ENCODE peak calls at places on chromosomes 16 and 17, in six cellular contexts. D is putamen, P is COLO829, K is smooth muscle cell of the brain vasculature, F is hippocampal formation, H is astrocyte of the spinal cord. Y is an unnamed sample.
A peak's percentile ranks its signal among the peaks of the same experiment; 100 is the strongest.

GRCh38 chr17:43721537-43722268 is 36.9 kb downstream of the SOST start:
- DNase-seq in P (no peak), D (no peak), H (no peak), F (no peak), K (no peak), Y (no peak)

GRCh38 chr17:63436523-63437110 is 9.5 kb downstream of the CYB561 start:
- DNase-seq in D (no peak), P (no peak), K (no peak), H (no peak), F (no peak), Y (no peak)

GRCh38 chr17:18025596-18026407 is 13.2 kb downstream of the ATPAF2 start:
- DNase-seq in F (no peak), K (no peak), P (peak; percentile 75), D (peak; percentile 27), H (no peak), Y (no peak)

GRCh38 chr17:75908201-75908600 is 3.5 kb upstream of the MRPL38 start:
- DNase-seq in H (no peak), D (no peak), P (no peak), F (no peak), K (no peak), Y (no peak)

GRCh38 chr17:77893144-77894044 is 65.1 kb upstream of the TNRC6C start:
- DNase-seq in K (no peak), H (no peak), F (no peak), D (no peak), P (no peak), Y (no peak)

GRCh38 chr16:49564577-49565224 is 191.1 kb downstream of the C16orf78 start:
- DNase-seq in P (no peak), H (peak; percentile 69), F (no peak), D (no peak), K (peak; percentile 47), Y (no peak)

GRCh38 chr16:45454-45853 is 8.0 kb downstream of the POLR3K start:
- DNase-seq in K (no peak), H (no peak), D (no peak), F (no peak), P (no peak), Y (no peak)

GRCh38 chr17:38562215-38562569 is 43.6 kb downstream of the SRCIN1 start:
- DNase-seq in F (no peak), H (no peak), D (no peak), K (no peak), P (no peak), Y (no peak)

GRCh38 chr17:33972756-33973155 is 282.3 kb upstream of the CCL2 start:
- DNase-seq in F (no peak), D (no peak), K (no peak), P (no peak), H (no peak), Y (no peak)

GRCh38 chr17:2776589-2777241 is 19.5 kb upstream of the RAP1GAP2 start:
- DNase-seq in D (no peak), H (no peak), K (no peak), F (no peak), P (no peak), Y (no peak)

GRCh38 chr16:31274831-31275816 is 15.3 kb downstream of the ITGAM start:
- DNase-seq in P (no peak), K (no peak), D (no peak), H (no peak), F (no peak), Y (no peak)

GRCh38 chr17:15890279-15890892 is 54.5 kb upstream of the ADORA2B start:
- DNase-seq in H (no peak), D (no peak), P (no peak), F (no peak), K (no peak), Y (no peak)

GRCh38 chr17:79897243-79898063 is 58.2 kb upstream of the CBX4 start:
- DNase-seq in K (no peak), H (no peak), F (no peak), D (no peak), P (no peak), Y (no peak)

GRCh38 chr17:67415291-67415690 is 38.2 kb downstream of the PITPNC1 start:
- DNase-seq in D (no peak), K (no peak), F (no peak), H (no peak), P (no peak), Y (no peak)

GRCh38 chr17:43352579-43352978 is 46.2 kb upstream of the ARL4D start:
- DNase-seq in D (no peak), P (no peak), K (no peak), F (no peak), H (no peak), Y (no peak)

GRCh38 chr16:5069854-5070253 is 1.8 kb upstream of the ALG1 start:
- DNase-seq in P (no peak), D (no peak), K (no peak), F (no peak), H (no peak), Y (no peak)

GRCh38 chr17:67401106-67401505 is 24.0 kb downstream of the PITPNC1 start:
- DNase-seq in F (no peak), P (no peak), D (no peak), K (no peak), H (no peak), Y (no peak)

GRCh38 chr17:64781810-64782555 is 119.9 kb upstream of the SMURF2 start:
- DNase-seq in K (no peak), F (no peak), H (no peak), P (no peak), D (no peak), Y (no peak)

GRCh38 chr17:4420692-4421131 is 13.0 kb upstream of the SPNS3 start:
- DNase-seq in D (peak; percentile 66), K (peak; percentile 45), P (peak; percentile 75), H (peak; percentile 62), F (peak; percentile 42), Y (peak; percentile 63)

GRCh38 chr16:13108126-13108525 is 206.7 kb downstream of the SHISA9 start:
- DNase-seq in D (no peak), P (no peak), F (no peak), H (no peak), K (no peak), Y (no peak)

GRCh38 chr17:39606434-39607056 is 1.2 kb downstream of the NEUROD2 start:
- DNase-seq in D (no peak), H (no peak), K (no peak), F (no peak), P (no peak), Y (no peak)

GRCh38 chr16:67967956-67968439 is 439 bp downstream of the SLC12A4 start:
- DNase-seq in F (no peak), D (no peak), K (no peak), P (no peak), H (no peak), Y (no peak)

GRCh38 chr17:2423271-2423670 is 22.4 kb upstream of the MNT start:
- DNase-seq in K (no peak), P (no peak), F (no peak), D (no peak), H (no peak), Y (no peak)

GRCh38 chr16:2981177-2981898 is 1.1 kb upstream of the PKMYT1 start:
- DNase-seq in P (no peak), K (no peak), D (no peak), H (no peak), F (no peak), Y (no peak)

GRCh38 chr16:17211797-17212196 is 259.0 kb downstream of the XYLT1 start:
- DNase-seq in P (no peak), D (no peak), H (no peak), F (no peak), K (no peak), Y (no peak)

GRCh38 chr17:9209347-9209746 is 188.0 kb downstream of the NTN1 start:
- DNase-seq in K (no peak), D (no peak), F (no peak), P (no peak), H (no peak), Y (no peak)

GRCh38 chr16:84593825-84594724 is 23.8 kb downstream of the COTL1 start:
- DNase-seq in D (no peak), K (no peak), F (no peak), H (peak; percentile 15), P (no peak), Y (no peak)

Y was measured in brain microvascular endothelial cell.